ENCODE peak calls at places on chromosomes 4 and X, in five cellular contexts. Z is lower lobe of right lung, Y is transverse colon, T is IMR-90, R is right lobe of liver. K is an unnamed sample. For H3K4me1 and H3K9me3, the result is how much of the 10 kb centered on the place peaks cover.

GRCh38 chr4:186948361-186949291 is 225.0 kb upstream of the FAT1 start:
- DNase-seq in Z (no peak), T (peak), R (no peak), Y (no peak), K (no peak)

GRCh38 chrX:23902419-23902818 is 5.3 kb downstream of the APOO start:
- DNase-seq in Y (no peak), R (no peak), T (peak), Z (no peak), K (no peak)

GRCh38 chr4:47551682-47552081 is 66.6 kb downstream of the ATP10D start:
- DNase-seq in Y (no peak), T (peak), Z (no peak), R (no peak), K (no peak)

GRCh38 chrX:21812628-21813027 is 26.8 kb upstream of the MBTPS2 start:
- DNase-seq in Z (no peak), T (no peak), Y (no peak), R (no peak), K (no peak)

GRCh38 chr4:19254476-19254875 is 997.2 kb upstream of the SLIT2 start:
- DNase-seq in R (no peak), T (no peak), Z (no peak), Y (no peak), K (no peak)

GRCh38 chr4:107037188-107037587 is 1.1 kb upstream of the DKK2 start:
- DNase-seq in Z (peak), T (peak), Y (peak), R (peak), K (peak)

GRCh38 chr4:84389406-84389805 is 109.7 kb downstream of the NKX6-1 start:
- DNase-seq in R (no peak), Z (no peak), T (no peak), Y (no peak), K (no peak)

GRCh38 chr4:188665466-188665865 is 526.2 kb downstream of the TRIML1 start:
- DNase-seq in Z (no peak), T (no peak), Y (no peak), R (no peak), K (no peak)

GRCh38 chr4:98509641-98510170 is 148.7 kb downstream of the TSPAN5 start:
- DNase-seq in Y (no peak), Z (no peak), T (no peak), R (no peak), K (no peak)

GRCh38 chrX:75230296-75230695 is 43.6 kb upstream of the UPRT start:
- DNase-seq in T (no peak), Z (no peak), Y (no peak), R (no peak), K (no peak)

GRCh38 chrX:139924069-139924695 is 8.7 kb downstream of the ATP11C start:
- DNase-seq in R (no peak), Y (no peak), Z (no peak), T (no peak), K (no peak)

GRCh38 chr4:78337216-78337615 is 214.4 kb upstream of the ANXA3 start:
- DNase-seq in Z (no peak), T (no peak), Y (no peak), R (no peak), K (no peak)

GRCh38 chr4:126977306-126977705 is 655.5 kb upstream of the INTU start:
- DNase-seq in Y (no peak), T (peak), R (no peak), Z (no peak), K (no peak)

GRCh38 chr4:26080876-26081628 is 167.0 kb downstream of the SMIM20 start:
- DNase-seq in R (no peak), Y (no peak), Z (no peak), T (no peak), K (no peak)

GRCh38 chr4:30875659-30876269 is 155.6 kb downstream of the PCDH7 start:
- DNase-seq in Y (no peak), R (no peak), Z (no peak), T (peak), K (no peak)

GRCh38 chr4:101337688-101338087 is 9.6 kb downstream of the PPP3CA start:
- DNase-seq in T (peak), Z (no peak), Y (no peak), R (no peak), K (no peak)

GRCh38 chrX:112630187-112630586 is 49.6 kb downstream of the LHFPL1 start:
- DNase-seq in Y (no peak), T (no peak), R (no peak), Z (no peak), K (no peak)

GRCh38 chr4:110139815-110140214 is 58.6 kb downstream of the ELOVL6 start:
- DNase-seq in Y (no peak), R (no peak), T (no peak), Z (no peak), K (no peak)

GRCh38 chrX:1476682-1477081 is 24.0 kb upstream of the ASMTL start:
- DNase-seq in Y (no peak), T (no peak), Z (no peak), R (no peak), K (no peak)

GRCh38 chrX:85922821-85923220 is 124.5 kb downstream of the CHM start:
- DNase-seq in T (peak), Z (no peak), R (no peak), Y (no peak), K (no peak)

GRCh38 chrX:7654316-7654715 is 188.7 kb upstream of the VCX start:
- DNase-seq in Z (no peak), R (no peak), T (no peak), Y (no peak), K (no peak)

GRCh38 chr4:140150886-140151699 is 2.9 kb downstream of the MAML3 start:
- DNase-seq in Y (peak), Z (peak), R (peak), T (peak), K (peak)

GRCh38 chrX:107845625-107846024 is 20.0 kb downstream of the MID2 start:
- DNase-seq in R (no peak), Z (no peak), T (no peak), Y (no peak), K (no peak)

GRCh38 chr4:76811604-76812412 is 86.1 kb downstream of the SOWAHB start:
- DNase-seq in Y (no peak), Z (no peak), R (no peak), T (peak), K (no peak)

GRCh38 chr4:80035336-80035735 is 37.7 kb downstream of the ANTXR2 start:
- DNase-seq in T (no peak), R (no peak), Y (peak), Z (no peak), K (no peak)

GRCh38 chr4:121794505-121795192 is 6.5 kb upstream of the EXOSC9 start:
- DNase-seq in T (no peak), R (no peak), Y (no peak), Z (no peak), K (no peak)

GRCh38 chrX:13005671-13006473 is 31.0 kb downstream of the TMSB4X start:
- DNase-seq in Y (no peak), T (peak), R (no peak), Z (no peak), K (no peak)

GRCh38 chr4:137664055-137664405 is 131.7 kb upstream of the PCDH18 start:
- DNase-seq in Z (no peak), T (peak), Y (no peak), R (no peak), K (no peak)

GRCh38 chr4:99998062-99998880 is 48.2 kb upstream of the H2AZ1 start:
- DNase-seq in Z (no peak), Y (no peak), R (no peak), T (peak), K (no peak)

DNA sequence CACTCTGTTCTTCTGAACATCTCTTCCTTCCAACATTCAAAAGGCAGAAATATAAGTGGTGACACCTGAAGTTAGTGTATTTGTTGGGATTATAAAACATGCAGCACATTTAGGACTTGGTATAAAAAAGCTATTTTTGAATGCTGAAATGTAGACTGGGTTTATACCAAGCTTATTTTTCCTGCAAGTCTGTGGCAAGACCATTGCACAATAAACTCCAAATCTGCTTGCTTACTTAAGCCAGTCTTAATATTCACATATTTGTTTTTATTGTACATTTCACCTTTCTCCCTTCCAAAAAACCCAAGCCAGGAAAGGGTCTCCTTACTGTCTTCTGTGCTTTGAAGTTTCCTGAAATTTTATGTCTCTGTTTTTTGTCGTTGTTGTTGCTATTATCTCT is 63.7 kb downstream of the FHIP1A start:
- DNase-seq in T (peak), Y (no peak), Z (no peak), R (no peak), K (no peak)
- H3K4me1 ChIP-seq in T (under half), Y (under half), Z (under half), R (under half), K (under half)

DNA sequence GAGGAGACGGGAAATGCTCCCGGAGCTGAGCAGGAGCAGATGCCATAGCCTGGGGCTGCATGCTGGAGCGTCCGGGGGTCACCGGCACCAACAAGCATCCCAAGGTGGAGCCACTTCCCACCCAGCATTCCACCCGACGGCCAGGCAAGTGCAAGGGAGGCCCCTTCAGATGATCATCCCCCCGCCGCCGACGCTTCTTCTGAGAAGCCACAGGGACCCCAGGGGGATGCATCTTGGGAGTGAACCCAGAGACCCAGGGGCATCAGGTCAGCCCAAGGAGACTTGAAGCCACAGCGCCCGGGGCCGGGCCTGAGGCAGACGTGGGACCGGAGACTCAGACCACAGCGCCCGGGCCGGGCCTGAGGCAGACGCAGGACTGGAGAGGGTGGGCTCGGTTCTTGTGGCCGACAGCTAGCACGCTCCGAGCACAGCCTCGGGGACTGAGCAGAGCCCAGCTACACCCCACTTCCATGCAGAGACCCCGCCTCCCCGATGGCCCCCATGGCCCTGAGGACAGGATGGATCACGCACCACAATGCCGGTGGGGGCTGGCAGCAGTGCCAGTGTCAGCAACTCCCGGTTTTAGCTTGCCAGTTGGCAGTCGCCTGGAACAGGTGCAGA is 33.0 kb upstream of the CPLX1 start:
- DNase-seq in Z (peak), R (no peak), Y (no peak), T (no peak), K (peak)
- H3K9me3 ChIP-seq in Z (under half), R (under half), Y (under half), T (under half), K (under half)

GRCh38 chr4:8128096-8128856 is 30.3 kb downstream of the ABLIM2 start:
- DNase-seq in T (no peak), Y (no peak), Z (no peak), R (no peak), K (no peak)

GRCh38 chr4:8131210-8131609 is 27.4 kb downstream of the ABLIM2 start:
- DNase-seq in Y (no peak), T (no peak), Z (no peak), R (no peak), K (no peak)

GRCh38 chr4:8129136-8129535 is 29.5 kb downstream of the ABLIM2 start:
- DNase-seq in Z (no peak), T (no peak), Y (no peak), R (no peak), K (no peak)

GRCh38 chr4:8130346-8131066 is 28.1 kb downstream of the ABLIM2 start:
- DNase-seq in Z (no peak), R (no peak), T (no peak), Y (no peak), K (no peak)

DNA sequence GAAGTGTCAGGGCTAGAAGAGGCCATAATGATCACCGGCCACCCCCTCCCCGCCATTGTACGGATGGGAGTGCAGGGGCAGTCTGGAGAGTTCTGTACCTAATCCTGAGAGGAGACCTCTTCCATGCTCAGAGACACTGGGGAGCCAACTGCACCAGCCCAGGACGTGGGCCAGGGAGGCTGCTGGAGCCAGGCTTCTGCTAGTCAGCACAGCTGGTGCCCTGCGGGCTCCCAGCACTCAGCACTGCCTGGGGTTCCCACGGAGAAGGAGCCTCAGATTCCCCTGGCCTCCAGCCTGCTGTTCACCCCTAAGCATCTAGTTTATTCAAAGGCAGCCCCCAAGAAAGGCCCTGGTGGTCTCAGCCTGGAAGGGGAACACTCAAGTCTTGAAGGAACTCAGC is 28.8 kb downstream of the ABLIM2 start:
- DNase-seq in R (no peak), Z (no peak), T (no peak), Y (no peak), K (no peak)
- H3K27ac ChIP-seq in R (no peak), Z (no peak), T (no peak), Y (no peak), K (no peak)

DNA sequence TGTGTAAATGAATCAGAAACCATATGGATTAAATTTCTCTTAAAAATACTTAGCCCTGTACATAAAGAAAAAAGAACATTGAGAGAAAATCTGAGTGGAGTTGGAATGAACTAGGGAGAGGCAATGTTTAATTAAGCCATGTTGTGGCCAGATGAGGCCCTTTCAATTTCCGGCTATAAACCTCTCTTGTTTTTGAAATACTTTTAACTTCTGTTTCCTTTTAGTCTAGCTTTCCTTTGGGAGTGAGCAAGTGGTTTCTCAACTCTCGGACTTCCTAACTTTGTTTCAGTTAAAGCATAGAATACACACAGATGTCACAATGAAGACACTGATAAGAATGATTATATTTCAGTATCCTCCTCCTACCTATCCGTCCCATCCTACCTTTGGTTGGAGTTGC is 197.2 kb downstream of the ARHGAP24 start:
- DNase-seq in R (no peak), Z (no peak), Y (no peak), T (no peak), K (no peak)
- H3K4me1 ChIP-seq in R (under half), Z (under half), Y (under half), T (under half), K (under half)

GRCh38 chr4:384311-385010 is 46.8 kb downstream of the ZNF141 start:
- DNase-seq in R (no peak), T (no peak), Y (no peak), Z (no peak), K (no peak)

GRCh38 chr4:385934-386707 is 48.5 kb downstream of the ZNF141 start:
- DNase-seq in Y (no peak), Z (no peak), R (no peak), T (no peak), K (no peak)

GRCh38 chr4:386708-387105 is 49.1 kb downstream of the ZNF141 start:
- DNase-seq in T (no peak), R (no peak), Y (no peak), Z (no peak), K (no peak)
- H3K9me3 ChIP-seq in T (half or more), R (under half), Y (half or more), Z (half or more), K (under half)

GRCh38 chr4:15479913-15480185 is 10.2 kb downstream of the CC2D2A start:
- DNase-seq in Y (no peak), T (peak), Z (no peak), R (no peak), K (no peak)
- H3K27ac ChIP-seq in Y (peak), T (peak), Z (peak), R (no peak), K (no peak)

GRCh38 chr4:123930971-123931370 is 534.4 kb downstream of the SPRY1 start:
- DNase-seq in T (peak), R (no peak), Z (no peak), Y (no peak), K (no peak)
- H3K4me1 ChIP-seq in T (under half), R (under half), Z (under half), Y (under half), K (under half)

GRCh38 chr4:22047793-22048192 is 99.2 kb upstream of the KCNIP4 start:
- DNase-seq in T (no peak), Y (no peak), R (no peak), Z (no peak), K (no peak)
- H3K9me3 ChIP-seq in T (under half), Y (under half), R (under half), Z (under half), K (under half)

GRCh38 chr4:38615847-38616246 is 48.2 kb upstream of the KLF3 start:
- DNase-seq in Z (no peak), Y (no peak), T (no peak), R (no peak), K (no peak)
- H3K27ac ChIP-seq in Z (no peak), Y (peak), T (no peak), R (no peak), K (no peak)

GRCh38 chr4:6235012-6235411 is 34.6 kb upstream of the WFS1 start:
- DNase-seq in Y (no peak), R (no peak), Z (no peak), T (no peak), K (no peak)

GRCh38 chr4:6231663-6232165 is 31.4 kb upstream of the JAKMIP1 start:
- DNase-seq in T (no peak), Y (no peak), R (no peak), Z (no peak), K (no peak)

GRCh38 chr4:6232836-6233785 is 32.8 kb upstream of the JAKMIP1 start:
- DNase-seq in Y (no peak), R (no peak), Z (no peak), T (no peak), K (peak)

GRCh38 chr4:6235901-6236625 is 33.6 kb upstream of the WFS1 start:
- DNase-seq in T (no peak), Y (no peak), Z (no peak), R (no peak), K (no peak)

DNA sequence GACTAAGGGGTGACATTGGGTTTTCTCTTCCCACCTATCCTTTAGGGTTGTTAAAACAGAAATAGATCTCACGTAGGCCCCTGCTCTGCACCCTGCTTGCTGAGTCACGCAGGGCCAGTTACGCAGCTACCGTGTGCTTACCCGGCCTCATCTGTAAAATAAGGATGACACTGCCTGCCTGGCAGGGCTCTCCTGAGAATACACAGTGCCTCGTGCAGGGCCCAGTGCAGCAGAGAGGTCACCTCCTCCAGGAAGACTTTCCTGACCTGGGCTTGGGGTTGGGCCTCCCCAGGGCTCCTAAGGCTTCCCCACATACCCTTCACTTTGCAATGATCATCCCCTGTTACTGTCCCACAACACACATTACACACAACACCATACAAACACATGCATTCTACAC is 33.6 kb upstream of the JAKMIP1 start:
- DNase-seq in Z (no peak), T (no peak), Y (no peak), R (no peak), K (peak)
- H3K4me1 ChIP-seq in Z (under half), T (under half), Y (under half), R (under half), K (under half)

K was measured in aorta.